ENCODE peak calls at places on chromosomes 12 and 14, in five cellular contexts. M is left lobe of liver; V is stimulated activated naive CD8-positive, alpha-beta T cell treated with anti-CD3 and anti-CD28 coated beads, Interleukin-15, amount 100 ng/mL, for 72 hours; I is effector memory CD8-positive, alpha-beta T cell; Y is psoas muscle. S is an unnamed sample.

GRCh38 chr12:75783093-75783877 is 248.3 kb downstream of the PHLDA1 start:
- ATAC-seq in M (no peak), V (no peak), I (no peak), Y (peak), S (no peak)

GRCh38 chr14:38209572-38210159 is 2.0 kb downstream of the SSTR1 start:
- ATAC-seq in M (peak), V (no peak), I (no peak), Y (peak), S (no peak)

GRCh38 chr12:124664395-124665111 is 97.1 kb upstream of the NCOR2 start:
- ATAC-seq in M (no peak), V (no peak), I (no peak), Y (no peak), S (no peak)

GRCh38 chr12:56286044-56286830 is 13.9 kb downstream of the CS start:
- ATAC-seq in M (peak), V (no peak), I (no peak), Y (no peak), S (no peak)

GRCh38 chr14:59225281-59225680 is 36.8 kb downstream of the DAAM1 start:
- ATAC-seq in M (no peak), V (no peak), I (no peak), Y (no peak), S (no peak)

GRCh38 chr14:76464856-76465255 is 88.9 kb downstream of the ESRRB start:
- ATAC-seq in M (no peak), V (no peak), I (no peak), Y (no peak), S (no peak)

GRCh38 chr12:94596596-94596995 is 53.8 kb downstream of the TMCC3 start:
- ATAC-seq in M (peak), V (no peak), I (no peak), Y (peak), S (no peak)

GRCh38 chr14:101704140-101704539 is 57.4 kb upstream of the PPP2R5C start:
- ATAC-seq in M (no peak), V (peak), I (peak), Y (no peak), S (no peak)

GRCh38 chr14:96986701-96987474 is 189.7 kb downstream of the VRK1 start:
- ATAC-seq in M (no peak), V (peak), I (peak), Y (no peak), S (peak)